ENCODE peak calls at places on chromosomes 5 and 9, in eight cellular contexts. F is fibroblast of the aortic adventitia; R is prostate gland; M is mucosa of descending colon; N is CD8-positive, alpha-beta T cell; Q is foreskin fibroblast; B is right lobe of liver; S is stomach. O is an unnamed sample.

GRCh38 chr5:67693956-67694564 is 497.5 kb upstream of the CD180 start:
- DNase-seq in F (peak), R (peak), M (peak), N (no peak), Q (peak), B (no peak), S (peak), O (peak)

GRCh38 chr9:75039006-75039405 is 10.9 kb upstream of the CARNMT1 start:
- DNase-seq in F (peak), R (no peak), M (no peak), N (no peak), Q (peak), B (no peak), S (no peak), O (no peak)

GRCh38 chr5:60346391-60346790 is 353.6 kb downstream of the DEPDC1B start:
- DNase-seq in F (no peak), R (no peak), M (no peak), N (no peak), Q (no peak), B (no peak), S (no peak), O (no peak)

GRCh38 chr9:132703336-132703735 is 33.1 kb downstream of the GTF3C4 start:
- DNase-seq in F (no peak), R (no peak), M (no peak), N (no peak), Q (no peak), B (no peak), S (no peak), O (no peak)

GRCh38 chr9:123972618-123973017 is 39.0 kb upstream of the LHX2 start:
- DNase-seq in F (no peak), R (no peak), M (no peak), N (no peak), Q (no peak), B (no peak), S (no peak), O (no peak)

GRCh38 chr5:1366514-1366913 is 21.6 kb upstream of the CLPTM1L start:
- DNase-seq in F (no peak), R (no peak), M (no peak), N (no peak), Q (no peak), B (no peak), S (no peak), O (no peak)

GRCh38 chr9:94642526-94642925 is 3.2 kb upstream of the FBP1 start:
- DNase-seq in F (no peak), R (no peak), M (no peak), N (no peak), Q (no peak), B (no peak), S (no peak), O (no peak)

GRCh38 chr5:113147088-113147487 is 170.5 kb downstream of the DCP2 start:
- DNase-seq in F (peak), R (no peak), M (no peak), N (no peak), Q (peak), B (no peak), S (no peak), O (no peak)

GRCh38 chr9:69499401-69499800 is 172.8 kb downstream of the APBA1 start:
- DNase-seq in F (no peak), R (no peak), M (no peak), N (no peak), Q (no peak), B (no peak), S (no peak), O (no peak)

GRCh38 chr9:130555968-130556367 is 23.4 kb upstream of the FUBP3 start:
- DNase-seq in F (no peak), R (no peak), M (no peak), N (no peak), Q (no peak), B (no peak), S (no peak), O (no peak)

DNA sequence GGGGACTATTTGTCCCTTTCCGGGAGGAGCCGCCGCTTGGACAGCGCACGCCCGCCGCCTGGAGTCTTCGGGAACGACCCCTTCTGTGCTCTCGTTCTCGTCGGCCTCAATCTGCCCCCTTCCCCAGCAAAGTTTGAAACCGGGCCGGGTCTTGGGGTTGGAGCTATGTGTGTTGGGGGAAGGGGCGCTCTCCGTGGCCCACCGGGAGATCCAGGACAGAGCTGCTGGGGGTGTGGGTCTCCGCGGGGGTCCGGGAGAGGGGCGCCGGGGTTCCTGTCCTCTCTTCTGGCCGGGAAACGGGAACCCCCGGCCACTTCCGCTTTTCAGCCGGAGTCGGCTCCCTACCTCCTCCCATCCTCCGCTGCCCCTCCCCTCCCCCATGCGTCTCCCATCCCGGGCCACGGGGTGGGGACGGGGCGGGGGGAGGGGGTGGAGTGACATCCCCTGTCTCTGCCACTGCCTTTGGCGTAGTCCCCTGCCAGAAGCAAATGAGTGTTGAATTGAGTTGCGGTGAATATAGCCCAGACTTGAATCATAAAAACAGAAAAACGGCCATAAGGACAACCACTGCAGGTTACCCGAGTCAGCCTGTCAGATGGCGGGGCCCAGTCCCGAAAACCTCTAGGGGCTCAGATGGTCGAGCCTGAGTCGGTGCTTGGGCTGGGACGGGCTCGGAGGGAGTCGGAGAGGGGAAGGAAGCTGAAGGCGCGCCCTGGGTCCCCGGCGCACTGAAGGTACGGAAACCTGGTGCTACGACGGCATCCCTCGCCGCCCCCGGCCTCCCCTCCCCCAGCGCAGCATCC is 1.1 kb downstream of the CPLX2 start:
- DNase-seq in F (no peak), R (no peak), M (no peak), N (no peak), Q (no peak), B (peak), S (no peak), O (peak)
- TF ChIP-seq CTCF in F (no peak), R (no peak), M (no peak), N (no peak), Q (no peak), B (no peak), S (no peak), O (no peak)

GRCh38 chr9:73053543-73053942 is 98.1 kb upstream of the ANXA1 start:
- DNase-seq in F (no peak), R (no peak), M (no peak), N (no peak), Q (no peak), B (no peak), S (no peak), O (no peak)

GRCh38 chr9:73046769-73047168 is 93.9 kb upstream of the ALDH1A1 start:
- DNase-seq in F (no peak), R (no peak), M (no peak), N (no peak), Q (no peak), B (no peak), S (no peak), O (no peak)

GRCh38 chr9:73049280-73049679 is 96.4 kb upstream of the ALDH1A1 start:
- DNase-seq in F (no peak), R (no peak), M (no peak), N (no peak), Q (no peak), B (no peak), S (no peak), O (no peak)

GRCh38 chr9:73050887-73051550 is 98.2 kb upstream of the ALDH1A1 start:
- DNase-seq in F (no peak), R (no peak), M (no peak), N (no peak), Q (peak), B (peak), S (no peak), O (no peak)

GRCh38 chr9:73050062-73050814 is 97.4 kb upstream of the ALDH1A1 start:
- DNase-seq in F (peak), R (no peak), M (no peak), N (no peak), Q (peak), B (no peak), S (no peak), O (no peak)
- TF ChIP-seq CTCF in F (peak), R (no peak), M (no peak), N (no peak), Q (peak), B (no peak), S (no peak), O (no peak)

GRCh38 chr5:90438100-90438499 is 28.5 kb upstream of the CETN3 start:
- DNase-seq in F (peak), R (no peak), M (no peak), N (no peak), Q (no peak), B (no peak), S (no peak), O (no peak)

GRCh38 chr5:90437663-90438062 is 28.1 kb upstream of the CETN3 start:
- DNase-seq in F (no peak), R (no peak), M (no peak), N (no peak), Q (no peak), B (no peak), S (no peak), O (no peak)

DNA sequence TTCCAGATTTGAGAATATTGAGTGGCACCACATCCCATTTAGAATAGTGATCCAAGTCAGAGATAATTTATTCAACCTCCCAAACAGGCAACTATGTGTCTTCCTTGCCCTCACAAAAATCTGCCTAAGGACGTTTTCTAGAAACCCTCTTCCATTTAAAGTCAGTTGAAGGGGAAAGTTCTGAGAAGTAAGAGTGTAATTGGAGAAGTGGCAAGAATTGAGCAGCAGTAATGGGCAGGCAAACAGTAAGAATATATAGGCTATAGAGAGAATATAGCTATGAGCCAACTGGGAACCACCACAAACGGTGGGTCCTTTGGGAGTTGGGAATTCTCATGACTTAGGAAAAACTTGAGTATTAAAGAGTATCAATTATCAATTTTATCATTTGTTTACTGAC is 31.1 kb upstream of the CETN3 start:
- DNase-seq in F (no peak), R (no peak), M (no peak), N (no peak), Q (no peak), B (no peak), S (no peak), O (no peak)
- TF ChIP-seq CTCF in F (no peak), R (no peak), M (no peak), N (no peak), Q (no peak), B (no peak), S (no peak), O (no peak)

DNA sequence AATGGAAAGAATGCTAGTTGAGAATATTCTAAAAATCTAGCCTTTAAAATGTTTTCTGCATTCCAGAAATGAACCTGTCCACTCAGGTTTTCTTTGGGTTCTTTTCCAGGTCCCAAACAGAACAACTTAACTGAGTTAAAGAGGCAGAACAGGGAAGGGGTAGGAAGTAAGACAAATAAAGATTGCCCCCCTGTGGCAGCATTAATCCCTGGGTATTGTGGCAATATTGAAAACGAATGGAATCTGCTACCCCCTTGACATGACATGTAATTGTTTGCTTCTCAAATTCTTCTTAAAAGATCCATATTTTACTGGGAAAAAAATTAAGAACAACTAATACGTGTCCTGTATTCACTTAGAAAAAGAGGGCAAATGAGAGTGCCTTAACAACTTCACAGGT is 9.3 kb upstream of the RBM22 start:
- DNase-seq in F (no peak), R (no peak), M (peak), N (no peak), Q (no peak), B (no peak), S (no peak), O (no peak)
- TF ChIP-seq CTCF in F (peak), R (no peak), M (no peak), N (peak), Q (no peak), B (peak), S (no peak), O (peak)